ENCODE peak calls at places on chromosomes 6 and 20, in four cellular contexts. One of them, this sample, is unnamed.

GRCh38 chr6:156779206-156780116 is 2.3 kb downstream of the ARID1B start:
- DNase-seq in right cardiac atrium: peak
- DNase-seq in uterus: peak
- DNase-seq in adipocyte: peak
- DNase-seq in this sample: no peak

GRCh38 chr6:12371641-12372146 is 81.5 kb downstream of the EDN1 start:
- DNase-seq in uterus: no peak
- DNase-seq in right cardiac atrium: no peak
- DNase-seq in adipocyte: peak
- DNase-seq in this sample: no peak

GRCh38 chr6:86516087-86516486 is 421.2 kb upstream of the HTR1E start:
- DNase-seq in adipocyte: no peak
- DNase-seq in right cardiac atrium: no peak
- DNase-seq in uterus: no peak
- DNase-seq in this sample: no peak

GRCh38 chr6:94215614-94216013 is 796.3 kb upstream of the EPHA7 start:
- DNase-seq in right cardiac atrium: no peak
- DNase-seq in uterus: no peak
- DNase-seq in adipocyte: no peak
- DNase-seq in this sample: no peak

GRCh38 chr20:20233041-20233514 is 134.8 kb upstream of the INSM1 start:
- DNase-seq in right cardiac atrium: no peak
- DNase-seq in uterus: no peak
- DNase-seq in adipocyte: no peak
- DNase-seq in this sample: no peak

GRCh38 chr6:3619201-3619600 is 132.3 kb downstream of the PXDC1 start:
- DNase-seq in uterus: no peak
- DNase-seq in right cardiac atrium: no peak
- DNase-seq in adipocyte: no peak
- DNase-seq in this sample: no peak

GRCh38 chr6:69584536-69584912 is 212.3 kb downstream of the LMBRD1 start:
- DNase-seq in adipocyte: peak
- DNase-seq in uterus: no peak
- DNase-seq in right cardiac atrium: no peak
- DNase-seq in this sample: no peak

GRCh38 chr6:140203611-140204553 is 829.4 kb upstream of the CITED2 start:
- DNase-seq in adipocyte: peak
- DNase-seq in uterus: no peak
- DNase-seq in right cardiac atrium: no peak
- DNase-seq in this sample: no peak

GRCh38 chr6:63904844-63905243 is 269.2 kb downstream of the PHF3 start:
- DNase-seq in right cardiac atrium: no peak
- DNase-seq in adipocyte: peak
- DNase-seq in uterus: no peak
- DNase-seq in this sample: peak

DNA sequence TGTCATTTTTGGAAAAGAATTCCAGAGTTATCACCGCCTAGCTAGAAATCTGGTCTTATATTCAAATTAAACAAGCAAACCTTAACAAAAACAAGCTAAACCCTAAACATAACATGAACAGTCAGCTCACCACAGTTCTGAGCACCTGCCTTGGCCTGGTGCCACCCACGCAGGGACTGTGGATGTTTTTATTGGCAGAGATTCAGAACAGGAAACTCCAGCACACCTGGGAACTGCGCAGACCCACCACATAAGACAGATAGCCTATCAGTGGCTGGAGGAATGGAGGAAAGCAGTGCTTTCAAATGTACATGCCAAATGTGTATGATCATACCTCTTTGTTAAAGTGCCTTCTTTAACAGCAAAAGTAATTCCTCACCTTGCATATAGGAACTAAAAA is 8.9 kb downstream of the SLC16A10 start:
- DNase-seq in right cardiac atrium: no peak
- DNase-seq in adipocyte: no peak
- DNase-seq in uterus: no peak
- DNase-seq in this sample: no peak
- H3K4me3 ChIP-seq in right cardiac atrium: no peak
- H3K4me3 ChIP-seq in adipocyte: no peak
- H3K4me3 ChIP-seq in uterus: no peak
- H3K4me3 ChIP-seq in this sample: no peak

GRCh38 chr6:77448546-77448945 is 14.7 kb downstream of the HTR1B start:
- DNase-seq in uterus: no peak
- DNase-seq in adipocyte: no peak
- DNase-seq in right cardiac atrium: no peak
- DNase-seq in this sample: no peak
- H3K4me3 ChIP-seq in uterus: no peak
- H3K4me3 ChIP-seq in adipocyte: no peak
- H3K4me3 ChIP-seq in right cardiac atrium: no peak
- H3K4me3 ChIP-seq in this sample: no peak

DNA sequence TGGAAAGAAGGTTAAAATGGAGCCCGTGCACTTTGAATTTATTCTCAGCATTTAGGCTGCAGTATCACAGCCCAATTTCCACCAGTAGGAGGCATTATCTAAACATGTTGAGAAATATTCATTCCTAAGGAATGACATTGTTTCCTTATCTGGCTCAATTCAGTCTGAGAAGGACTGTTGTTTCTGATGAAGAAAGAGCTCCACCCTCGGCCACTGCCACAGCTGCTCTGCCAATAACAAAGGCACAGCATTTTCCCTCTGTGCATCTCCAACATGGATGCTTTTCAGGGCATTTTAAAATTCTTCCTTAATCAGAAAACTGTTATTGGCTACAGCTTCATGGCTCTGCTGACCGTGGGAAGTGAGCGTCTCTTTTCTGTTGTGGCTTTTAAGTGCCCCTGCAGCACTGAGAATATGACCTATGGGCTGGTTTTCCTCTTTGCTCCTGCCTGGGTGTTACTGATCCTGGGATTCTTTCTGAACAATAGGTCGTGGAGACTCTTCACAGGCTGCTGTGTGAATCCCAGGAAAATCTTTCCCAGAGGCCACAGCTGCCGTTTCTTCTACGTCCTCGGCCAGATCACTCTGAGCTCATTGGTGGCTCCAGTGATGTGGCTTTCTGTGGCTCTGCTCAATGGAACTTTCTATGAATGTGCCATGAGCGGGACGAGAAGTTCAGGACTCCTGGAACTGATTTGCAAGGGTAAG is at the start of gene CALHM5:
- DNase-seq in adipocyte: peak
- DNase-seq in right cardiac atrium: peak
- DNase-seq in uterus: peak
- DNase-seq in this sample: peak
- H3K4me3 ChIP-seq in adipocyte: peak
- H3K4me3 ChIP-seq in right cardiac atrium: peak
- H3K4me3 ChIP-seq in uterus: peak
- H3K4me3 ChIP-seq in this sample: peak

DNA sequence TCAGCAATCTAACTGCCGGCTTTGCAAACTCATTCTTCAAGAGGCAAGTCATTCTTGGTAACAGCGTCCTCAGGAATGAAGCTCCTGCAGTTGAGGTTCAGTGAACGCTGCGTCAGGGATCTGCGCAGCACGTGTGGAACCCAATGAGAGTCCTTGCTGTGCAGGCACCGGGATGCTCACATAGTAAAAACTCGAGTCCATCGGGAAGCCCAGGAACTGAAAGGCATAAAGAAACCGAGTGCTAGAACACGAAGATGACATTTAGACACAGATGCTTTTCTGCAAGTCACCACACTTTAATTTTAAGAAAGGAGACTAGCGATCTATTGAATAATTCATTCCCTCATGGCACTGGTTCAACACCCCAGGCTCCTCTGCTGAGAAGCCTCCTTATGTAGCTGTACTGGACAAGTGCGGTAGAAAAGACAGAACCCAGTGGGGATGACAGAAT is 2.1 kb upstream of the AFDN start:
- DNase-seq in uterus: no peak
- DNase-seq in adipocyte: peak
- DNase-seq in right cardiac atrium: no peak
- DNase-seq in this sample: peak
- H3K4me3 ChIP-seq in uterus: no peak
- H3K4me3 ChIP-seq in adipocyte: peak
- H3K4me3 ChIP-seq in right cardiac atrium: no peak
- H3K4me3 ChIP-seq in this sample: peak

GRCh38 chr6:76166297-76166696 is 93.8 kb upstream of the IMPG1 start:
- DNase-seq in adipocyte: no peak
- DNase-seq in uterus: no peak
- DNase-seq in right cardiac atrium: no peak
- DNase-seq in this sample: no peak
- H3K4me3 ChIP-seq in adipocyte: no peak
- H3K4me3 ChIP-seq in uterus: no peak
- H3K4me3 ChIP-seq in right cardiac atrium: no peak
- H3K4me3 ChIP-seq in this sample: no peak

DNA sequence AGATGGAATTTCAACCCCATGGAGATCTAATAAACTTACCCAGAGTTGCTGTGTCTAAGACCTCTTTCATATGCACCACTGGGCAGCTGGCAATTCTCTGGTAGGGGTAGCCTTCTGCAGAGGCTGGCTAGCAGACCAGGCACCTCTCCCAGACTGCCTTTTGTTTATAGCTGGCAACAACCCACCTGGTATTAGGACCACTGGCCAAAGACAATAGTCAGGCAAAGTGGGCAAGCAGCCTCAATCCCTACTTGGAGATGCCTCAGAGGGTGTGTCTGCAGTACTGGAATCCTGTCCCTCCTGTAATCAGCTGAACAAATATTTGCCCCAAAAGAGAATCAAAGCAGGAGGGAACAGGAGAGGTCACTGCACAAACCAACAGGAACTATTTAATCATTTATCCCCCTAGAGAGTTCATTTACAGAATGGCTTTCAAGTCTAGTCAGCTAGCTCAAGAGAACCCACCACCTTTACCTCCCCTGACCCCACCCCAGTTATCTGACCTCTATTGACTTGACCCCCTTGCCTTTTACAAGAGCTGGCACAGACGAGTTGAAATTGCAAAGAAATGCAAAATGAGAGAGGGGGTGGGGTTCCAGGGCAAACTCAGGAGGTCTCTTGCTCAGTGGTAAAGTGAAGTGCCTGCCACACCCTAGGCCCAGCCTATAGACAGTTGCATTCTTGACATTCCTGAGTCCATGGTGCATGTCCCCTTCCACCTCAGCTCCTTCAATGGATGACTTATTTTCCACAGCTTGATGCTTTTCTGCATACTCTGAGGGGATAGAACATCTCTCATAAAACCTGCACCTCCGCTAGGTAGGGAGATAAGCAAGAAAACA is 2.8 kb downstream of the BCL2L1 start:
- DNase-seq in uterus: no peak
- DNase-seq in right cardiac atrium: no peak
- DNase-seq in adipocyte: peak
- DNase-seq in this sample: no peak
- H3K4me3 ChIP-seq in uterus: peak
- H3K4me3 ChIP-seq in right cardiac atrium: peak
- H3K4me3 ChIP-seq in adipocyte: peak
- H3K4me3 ChIP-seq in this sample: peak

This sample was measured in AG04449.